ENCODE peak calls at places on chromosomes 12 and 14, in ten cellular contexts. F is PC-9, X is body of pancreas, A is dorsolateral prefrontal cortex, H is mammary epithelial cell, O is colonic mucosa, Q is suprapubic skin, K is PC-3, D is gastrocnemius medialis, B is esophagus muscularis mucosa. T is an unnamed sample.

GRCh38 chr14:26887842-26888241 is 290.0 kb upstream of the NOVA1 start:
- DNase-seq in F (no peak), X (no peak), A (no peak), H (no peak), O (no peak), Q (no peak), K (no peak), D (peak; percentile 27), B (no peak), T (no peak)

GRCh38 chr14:79915411-79915810 is 295.9 kb downstream of the DIO2 start:
- DNase-seq in F (no peak), X (no peak), A (no peak), H (no peak), O (no peak), Q (no peak), K (no peak), D (no peak), B (no peak), T (no peak)

GRCh38 chr12:12800406-12801180 is 12.6 kb upstream of the DDX47 start:
- DNase-seq in F (peak; percentile 56), X (no peak), A (no peak), H (peak; percentile 83), O (no peak), Q (no peak), K (peak; percentile 69), D (no peak), B (no peak), T (no peak)

GRCh38 chr14:50319293-50319692 is 7.2 kb downstream of the DMAC2L start:
- DNase-seq in F (no peak), X (no peak), A (no peak), H (peak; percentile 72), O (no peak), Q (no peak), K (peak; percentile 18), D (no peak), B (no peak), T (no peak)

GRCh38 chr12:106246891-106247730 is 709 bp downstream of the CKAP4 start:
- DNase-seq in F (peak; percentile 42), X (peak; percentile 77), A (no peak), H (peak; percentile 56), O (peak; percentile 43), Q (peak; percentile 90), K (peak; percentile 57), D (peak; percentile 70), B (no peak), T (peak; percentile 70)

GRCh38 chr14:71141701-71142374 is 234.6 kb downstream of the PCNX1 start:
- DNase-seq in F (no peak), X (no peak), A (no peak), H (peak; percentile 9), O (no peak), Q (peak; percentile 50), K (peak; percentile 29), D (no peak), B (no peak), T (peak; percentile 86)

GRCh38 chr14:52923902-52924575 is 26.8 kb downstream of the FERMT2 start:
- DNase-seq in F (no peak), X (no peak), A (no peak), H (no peak), O (no peak), Q (no peak), K (no peak), D (no peak), B (no peak), T (no peak)

GRCh38 chr14:59225281-59225680 is 36.8 kb downstream of the DAAM1 start:
- DNase-seq in F (no peak), X (no peak), A (no peak), H (peak; percentile 40), O (no peak), Q (no peak), K (no peak), D (no peak), B (no peak), T (no peak)

GRCh38 chr12:16437926-16438325 is 90.5 kb downstream of the MGST1 start:
- DNase-seq in F (no peak), X (no peak), A (no peak), H (no peak), O (no peak), Q (no peak), K (no peak), D (no peak), B (no peak), T (no peak)

GRCh38 chr12:16435875-16436554 is 88.6 kb downstream of the MGST1 start:
- DNase-seq in F (no peak), X (no peak), A (no peak), H (no peak), O (no peak), Q (no peak), K (no peak), D (no peak), B (no peak), T (no peak)

GRCh38 chr12:16437281-16437816 is 89.9 kb downstream of the MGST1 start:
- DNase-seq in F (peak; percentile 42), X (no peak), A (no peak), H (no peak), O (no peak), Q (no peak), K (no peak), D (no peak), B (no peak), T (no peak)
- H3K27ac ChIP-seq in F (no peak overlapping the region), X (no peak overlapping the region), A (no peak overlapping the region), H (no peak overlapping the region), O (no peak overlapping the region), Q (no peak overlapping the region), K (no peak overlapping the region), D (no peak overlapping the region), B (no peak overlapping the region), T (no peak overlapping the region)

GRCh38 chr12:131775124-131775903 is 52.9 kb upstream of the MMP17 start:
- DNase-seq in F (no peak), X (no peak), A (no peak), H (peak; percentile 58), O (no peak), Q (no peak), K (peak; percentile 25), D (no peak), B (no peak), T (no peak)

GRCh38 chr12:131779027-131779426 is 49.2 kb upstream of the MMP17 start:
- DNase-seq in F (no peak), X (no peak), A (peak; percentile 31), H (no peak), O (no peak), Q (no peak), K (no peak), D (no peak), B (no peak), T (no peak)

GRCh38 chr12:131774576-131774975 is 53.6 kb upstream of the MMP17 start:
- DNase-seq in F (no peak), X (no peak), A (no peak), H (no peak), O (no peak), Q (no peak), K (no peak), D (no peak), B (no peak), T (no peak)

GRCh38 chr12:131773582-131774221 is 54.5 kb upstream of the MMP17 start:
- DNase-seq in F (no peak), X (no peak), A (no peak), H (no peak), O (no peak), Q (no peak), K (no peak), D (no peak), B (no peak), T (no peak)

GRCh38 chr12:131775904-131776889 is 52.0 kb upstream of the MMP17 start:
- DNase-seq in F (no peak), X (no peak), A (peak; percentile 23), H (no peak), O (no peak), Q (no peak), K (no peak), D (no peak), B (no peak), T (no peak)
- H3K4me3 ChIP-seq in F (no peak overlapping the region), X (no peak overlapping the region), A (no peak overlapping the region), H (no peak overlapping the region), O (no peak overlapping the region), Q (no peak overlapping the region), K (no peak overlapping the region), D (no peak overlapping the region), B (no peak overlapping the region), T (no peak overlapping the region)

GRCh38 chr14:69992564-69992963 is 113.3 kb downstream of the SMOC1 start:
- DNase-seq in F (no peak), X (no peak), A (no peak), H (no peak), O (no peak), Q (no peak), K (no peak), D (no peak), B (no peak), T (no peak)

GRCh38 chr14:69991422-69991821 is 112.2 kb downstream of the SMOC1 start:
- DNase-seq in F (no peak), X (no peak), A (no peak), H (no peak), O (no peak), Q (no peak), K (no peak), D (no peak), B (no peak), T (no peak)

GRCh38 chr14:69996197-69996596 is 117.0 kb downstream of the SMOC1 start:
- DNase-seq in F (no peak), X (no peak), A (no peak), H (peak; percentile 97), O (no peak), Q (no peak), K (peak; percentile 63), D (no peak), B (no peak), T (peak; percentile 19)

GRCh38 chr14:69994002-69994401 is 114.8 kb downstream of the SMOC1 start:
- DNase-seq in F (no peak), X (no peak), A (no peak), H (no peak), O (no peak), Q (no peak), K (no peak), D (no peak), B (no peak), T (no peak)

DNA sequence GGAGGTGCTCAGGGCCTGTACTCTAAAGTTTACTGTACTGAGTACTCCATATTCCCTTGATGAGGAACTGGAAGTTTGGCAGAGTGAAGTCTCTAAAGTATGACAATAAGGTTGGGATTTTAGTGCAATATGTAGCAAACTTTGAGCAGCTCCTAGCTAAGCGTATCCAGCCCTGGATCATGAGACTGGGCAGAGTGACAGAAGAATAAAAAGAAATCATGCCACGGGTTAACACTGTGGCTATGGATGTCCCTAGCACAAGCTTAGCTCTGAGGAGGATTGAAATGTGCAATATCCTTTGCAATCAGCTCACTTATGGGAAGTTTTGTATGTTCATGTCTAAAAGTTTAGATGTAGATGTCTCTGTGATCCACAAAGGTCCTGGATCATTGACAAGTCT is 114.1 kb downstream of the SMOC1 start:
- DNase-seq in F (no peak), X (no peak), A (no peak), H (no peak), O (no peak), Q (no peak), K (no peak), D (no peak), B (no peak), T (no peak)
- H3K27me3 ChIP-seq in F (no peaks in the 10 kb centered on the region), X (no peaks in the 10 kb centered on the region), A (no peaks in the 10 kb centered on the region), H (no peaks in the 10 kb centered on the region), O (no peaks in the 10 kb centered on the region), Q (no peaks in the 10 kb centered on the region), K (peaks cover 75% of the 10 kb centered on the region), D (no peaks in the 10 kb centered on the region), B (no peaks in the 10 kb centered on the region), T (no peaks in the 10 kb centered on the region)

DNA sequence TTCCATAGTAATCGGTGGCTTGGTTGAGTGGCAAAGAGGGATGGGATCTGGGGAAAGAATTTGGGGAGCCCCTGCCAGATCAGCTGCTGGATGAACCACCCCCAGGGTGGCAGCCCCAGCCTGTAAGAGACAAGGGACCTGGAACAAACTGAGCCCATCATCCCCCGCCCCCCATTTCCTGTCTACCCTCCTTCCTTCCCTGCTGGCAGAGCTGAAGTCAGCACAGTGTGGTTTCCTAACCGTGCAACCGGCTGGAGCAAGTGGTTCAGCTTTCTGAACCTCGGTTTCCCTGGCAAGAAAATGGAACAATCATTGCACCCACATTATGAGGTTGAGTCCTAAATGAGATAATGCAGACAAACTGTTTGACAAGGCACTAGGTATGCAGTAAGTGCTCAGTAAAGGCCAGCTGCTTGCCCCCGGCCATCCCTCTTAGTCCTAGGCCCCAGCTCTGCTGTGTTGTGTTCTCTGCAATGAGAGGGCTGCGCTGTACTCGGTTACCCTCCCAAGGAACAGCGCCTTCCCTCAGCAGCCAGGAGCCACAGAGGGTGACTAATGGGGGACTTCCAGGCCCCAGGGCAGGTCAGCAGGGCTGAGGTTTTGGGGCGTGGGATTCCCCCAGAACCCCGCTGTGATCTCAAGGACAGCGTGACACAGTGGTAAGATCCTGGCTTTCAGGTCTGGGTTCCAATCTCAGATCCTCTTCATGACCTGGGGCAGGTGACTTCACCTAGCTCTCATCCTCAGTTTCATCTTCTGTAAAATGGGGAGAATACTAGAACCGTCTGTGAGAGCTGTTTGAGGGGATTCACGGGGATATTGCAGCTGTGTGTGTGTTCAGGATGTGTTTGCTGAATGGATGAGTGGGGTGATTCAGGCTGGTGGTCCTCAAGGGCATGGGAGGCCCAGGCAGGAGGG is 16.5 kb downstream of the SELPLG start:
- DNase-seq in F (no peak), X (no peak), A (peak; percentile 42), H (peak; percentile 72), O (no peak), Q (no peak), K (no peak), D (no peak), B (no peak), T (no peak)
- H3K27ac ChIP-seq in F (no peak overlapping the region), X (no peak overlapping the region), A (peak overlapping the region; percentile 43), H (no peak overlapping the region), O (peak overlapping the region; percentile 6), Q (no peak overlapping the region), K (no peak overlapping the region), D (no peak overlapping the region), B (no peak overlapping the region), T (peak overlapping the region; percentile 0)